ENCODE peak calls at places on chromosome 16, in four cellular contexts. One of them, this sample, is unnamed.

GRCh38 chr16:68506331-68507053 is 32.6 kb upstream of the ZFP90 start:
- DNase-seq in IMR-90: peak; percentile 8
- DNase-seq in K562: no peak
- DNase-seq in GM12878: no peak
- DNase-seq in this sample: no peak

GRCh38 chr16:81562926-81563325 is 118.3 kb downstream of the CMIP start:
- DNase-seq in IMR-90: no peak
- DNase-seq in K562: no peak
- DNase-seq in GM12878: no peak
- DNase-seq in this sample: no peak

GRCh38 chr16:48596326-48596725 is 13.7 kb downstream of the N4BP1 start:
- DNase-seq in IMR-90: no peak
- DNase-seq in K562: peak; percentile 29
- DNase-seq in GM12878: no peak
- DNase-seq in this sample: no peak

GRCh38 chr16:81517630-81518438 is 73.2 kb downstream of the CMIP start:
- DNase-seq in IMR-90: peak; percentile 55
- DNase-seq in K562: no peak
- DNase-seq in GM12878: no peak
- DNase-seq in this sample: peak; percentile 82

GRCh38 chr16:64251742-64252141 is 870.1 kb downstream of the CDH11 start:
- DNase-seq in IMR-90: no peak
- DNase-seq in K562: no peak
- DNase-seq in GM12878: no peak
- DNase-seq in this sample: no peak

GRCh38 chr16:17305694-17306093 is 165.1 kb downstream of the XYLT1 start:
- DNase-seq in IMR-90: no peak
- DNase-seq in K562: no peak
- DNase-seq in GM12878: peak; percentile 48
- DNase-seq in this sample: no peak

GRCh38 chr16:49461517-49461951 is 87.9 kb downstream of the C16orf78 start:
- DNase-seq in IMR-90: no peak
- DNase-seq in K562: no peak
- DNase-seq in GM12878: no peak
- DNase-seq in this sample: no peak

GRCh38 chr16:63361032-63361624 is 1324.9 kb upstream of the CDH8 start:
- DNase-seq in IMR-90: peak; percentile 66
- DNase-seq in K562: peak; percentile 36
- DNase-seq in GM12878: no peak
- DNase-seq in this sample: peak; percentile 56

GRCh38 chr16:66409156-66409555 is 17.9 kb upstream of the BEAN1 start:
- DNase-seq in IMR-90: peak; percentile 69
- DNase-seq in K562: no peak
- DNase-seq in GM12878: no peak
- DNase-seq in this sample: no peak

GRCh38 chr16:3580271-3580670 is 3.1 kb upstream of the NLRC3 start:
- DNase-seq in IMR-90: no peak
- DNase-seq in K562: no peak
- DNase-seq in GM12878: no peak
- DNase-seq in this sample: no peak

GRCh38 chr16:29834079-29834478 is 13.8 kb downstream of the MVP start:
- DNase-seq in IMR-90: no peak
- DNase-seq in K562: no peak
- DNase-seq in GM12878: no peak
- DNase-seq in this sample: no peak

GRCh38 chr16:68000024-68000423 is 740 bp upstream of the DPEP2 start:
- DNase-seq in IMR-90: no peak
- DNase-seq in K562: no peak
- DNase-seq in GM12878: no peak
- DNase-seq in this sample: no peak

GRCh38 chr16:51134269-51134812 is 16.7 kb downstream of the SALL1 start:
- DNase-seq in IMR-90: no peak
- DNase-seq in K562: no peak
- DNase-seq in GM12878: no peak
- DNase-seq in this sample: no peak

GRCh38 chr16:57314161-57314785 is 29.8 kb upstream of the PLLP start:
- DNase-seq in IMR-90: no peak
- DNase-seq in K562: no peak
- DNase-seq in GM12878: no peak
- DNase-seq in this sample: peak; percentile 30

GRCh38 chr16:48133455-48134226 is 22.2 kb downstream of the ABCC12 start:
- DNase-seq in IMR-90: no peak
- DNase-seq in K562: no peak
- DNase-seq in GM12878: no peak
- DNase-seq in this sample: no peak

GRCh38 chr16:26987631-26988030 is 79.1 kb upstream of the C16orf82 start:
- DNase-seq in IMR-90: peak; percentile 94
- DNase-seq in K562: no peak
- DNase-seq in GM12878: no peak
- DNase-seq in this sample: no peak

GRCh38 chr16:30533748-30534367 is 800 bp downstream of the ZNF747 start:
- DNase-seq in IMR-90: no peak
- DNase-seq in K562: no peak
- DNase-seq in GM12878: no peak
- DNase-seq in this sample: no peak

GRCh38 chr16:21184834-21185233 is 26.4 kb downstream of the LDAF1 start:
- DNase-seq in IMR-90: no peak
- DNase-seq in K562: no peak
- DNase-seq in GM12878: no peak
- DNase-seq in this sample: no peak

GRCh38 chr16:64051826-64052225 is 1070.0 kb downstream of the CDH11 start:
- DNase-seq in IMR-90: no peak
- DNase-seq in K562: no peak
- DNase-seq in GM12878: no peak
- DNase-seq in this sample: peak; percentile 19

GRCh38 chr16:12994402-12994801 is 93.0 kb downstream of the SHISA9 start:
- DNase-seq in IMR-90: no peak
- DNase-seq in K562: no peak
- DNase-seq in GM12878: no peak
- DNase-seq in this sample: no peak

GRCh38 chr16:83771306-83771942 is 36.4 kb upstream of the HSBP1 start:
- DNase-seq in IMR-90: no peak
- DNase-seq in K562: no peak
- DNase-seq in GM12878: no peak
- DNase-seq in this sample: peak; percentile 78
- TF ChIP-seq FOS in IMR-90: no peak
- TF ChIP-seq FOS in K562: no peak
- TF ChIP-seq FOS in GM12878: no peak
- TF ChIP-seq FOS in this sample: no peak

DNA sequence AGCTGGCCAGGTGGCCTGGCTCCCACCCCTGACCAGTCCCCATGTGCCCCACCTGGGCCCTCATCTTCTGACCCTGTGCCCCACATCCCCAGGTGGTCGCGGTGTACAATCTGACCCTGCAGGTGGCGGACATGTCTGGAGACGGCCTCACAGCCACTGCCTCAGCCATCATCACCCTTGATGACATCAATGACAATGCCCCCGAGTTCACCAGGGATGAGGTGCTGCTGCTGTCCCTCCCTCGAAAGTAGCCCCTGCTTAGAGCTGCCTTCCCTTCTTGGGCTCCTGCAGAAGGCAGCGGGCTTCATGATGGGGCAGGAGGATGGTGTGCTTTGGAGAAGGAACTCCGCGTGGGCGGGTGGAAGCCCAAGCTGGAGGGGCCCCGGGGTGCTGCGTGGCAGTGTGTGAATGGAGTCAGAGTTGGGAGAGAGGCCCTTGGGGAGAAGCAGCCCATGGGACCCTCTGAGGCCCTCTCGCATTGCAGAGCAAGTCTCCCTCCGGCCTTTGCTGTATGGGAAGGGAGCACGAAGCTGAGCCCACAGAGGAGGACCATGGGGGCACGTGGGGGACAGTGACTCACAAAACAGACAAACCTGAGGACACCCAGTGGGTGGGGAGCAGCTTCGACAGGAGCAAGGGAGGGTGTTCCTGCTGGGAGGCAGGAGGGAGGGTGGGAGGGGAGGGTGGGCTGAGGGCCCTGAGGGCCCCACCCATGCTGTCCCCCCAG is 12.8 kb downstream of the SLC22A31 start:
- DNase-seq in IMR-90: no peak
- DNase-seq in K562: peak; percentile 28
- DNase-seq in GM12878: no peak
- DNase-seq in this sample: no peak
- TF ChIP-seq FOS in IMR-90: no peak
- TF ChIP-seq FOS in K562: no peak
- TF ChIP-seq FOS in GM12878: no peak
- TF ChIP-seq FOS in this sample: no peak

GRCh38 chr16:84724619-84725307 is 25.0 kb downstream of the USP10 start:
- DNase-seq in IMR-90: peak; percentile 44
- DNase-seq in K562: peak; percentile 58
- DNase-seq in GM12878: no peak
- DNase-seq in this sample: no peak
- TF ChIP-seq FOS in IMR-90: no peak
- TF ChIP-seq FOS in K562: no peak
- TF ChIP-seq FOS in GM12878: no peak
- TF ChIP-seq FOS in this sample: no peak

DNA sequence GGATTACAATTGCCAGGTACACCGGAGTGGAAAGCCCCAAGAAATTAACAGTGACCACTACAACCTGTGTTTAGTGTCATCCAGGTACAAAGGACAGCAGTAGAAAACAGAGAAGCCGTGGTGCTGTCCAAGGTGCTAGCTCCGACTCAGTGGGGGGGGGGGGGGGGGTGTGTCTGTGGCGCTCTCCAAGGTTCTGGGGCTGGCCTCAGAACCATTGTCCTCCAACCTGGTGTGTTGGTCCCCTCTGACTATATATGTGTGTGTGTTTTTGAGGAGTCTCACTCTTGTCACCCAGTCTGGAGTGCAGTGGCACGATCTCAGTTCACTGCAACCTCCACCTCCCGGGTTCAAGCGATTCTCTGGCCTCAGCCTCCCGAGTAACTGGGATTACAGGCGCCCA is 5.8 kb upstream of the ZNF23 start:
- DNase-seq in IMR-90: peak; percentile 28
- DNase-seq in K562: peak; percentile 67
- DNase-seq in GM12878: no peak
- DNase-seq in this sample: peak; percentile 16
- TF ChIP-seq FOS in IMR-90: no peak
- TF ChIP-seq FOS in K562: no peak
- TF ChIP-seq FOS in GM12878: no peak
- TF ChIP-seq FOS in this sample: no peak

DNA sequence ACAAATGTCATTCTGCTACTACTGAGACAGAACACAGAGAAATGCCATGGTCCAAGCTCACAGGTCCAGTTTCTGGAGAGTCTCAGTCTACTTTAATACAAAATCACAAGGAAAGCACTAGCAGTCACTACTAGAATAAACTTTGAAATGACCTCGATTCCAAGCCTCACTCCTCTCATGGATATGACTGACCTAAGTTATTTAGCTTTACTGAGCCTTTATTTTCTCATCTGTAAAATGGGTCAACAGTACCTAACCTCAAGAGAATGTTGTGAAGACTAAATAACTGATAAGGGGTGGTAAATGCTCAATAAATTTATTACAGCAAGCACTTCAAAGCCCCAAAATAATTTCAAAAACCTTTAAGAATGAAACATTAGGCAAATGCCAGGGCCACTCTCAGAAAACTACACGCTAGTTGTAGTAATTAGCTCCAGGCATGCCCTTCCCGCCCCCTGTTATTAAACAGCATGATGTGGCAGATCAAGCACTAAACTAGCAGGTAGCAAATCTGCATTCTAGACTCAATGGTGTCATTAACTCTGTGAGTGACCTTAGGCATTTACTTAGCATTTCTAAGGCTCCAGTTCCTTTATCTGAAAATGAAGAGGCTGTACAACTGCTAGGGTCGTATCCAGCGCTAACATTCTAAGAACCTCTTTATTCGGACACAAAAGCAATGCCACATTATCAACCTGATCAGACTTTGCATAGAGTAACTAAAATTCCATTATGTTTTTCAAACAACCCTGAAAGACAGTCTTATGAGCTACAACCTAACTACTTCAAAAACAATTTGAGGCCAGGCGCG is 8.4 kb downstream of the GSPT1 start:
- DNase-seq in IMR-90: no peak
- DNase-seq in K562: no peak
- DNase-seq in GM12878: no peak
- DNase-seq in this sample: no peak
- TF ChIP-seq FOS in IMR-90: no peak
- TF ChIP-seq FOS in K562: no peak
- TF ChIP-seq FOS in GM12878: no peak
- TF ChIP-seq FOS in this sample: no peak

GRCh38 chr16:628321-629061 is 2.3 kb upstream of the WFIKKN1 start:
- DNase-seq in IMR-90: no peak
- DNase-seq in K562: no peak
- DNase-seq in GM12878: no peak
- DNase-seq in this sample: no peak

GRCh38 chr16:629289-630023 is 1.3 kb upstream of the WFIKKN1 start:
- DNase-seq in IMR-90: no peak
- DNase-seq in K562: peak; percentile 91
- DNase-seq in GM12878: no peak
- DNase-seq in this sample: no peak

GRCh38 chr16:626787-627457 is 3.9 kb upstream of the WFIKKN1 start:
- DNase-seq in IMR-90: peak; percentile 97
- DNase-seq in K562: peak; percentile 67
- DNase-seq in GM12878: no peak
- DNase-seq in this sample: peak; percentile 79

GRCh38 chr16:626174-626765 is 4.5 kb upstream of the WFIKKN1 start:
- DNase-seq in IMR-90: no peak
- DNase-seq in K562: no peak
- DNase-seq in GM12878: no peak
- DNase-seq in this sample: no peak

DNA sequence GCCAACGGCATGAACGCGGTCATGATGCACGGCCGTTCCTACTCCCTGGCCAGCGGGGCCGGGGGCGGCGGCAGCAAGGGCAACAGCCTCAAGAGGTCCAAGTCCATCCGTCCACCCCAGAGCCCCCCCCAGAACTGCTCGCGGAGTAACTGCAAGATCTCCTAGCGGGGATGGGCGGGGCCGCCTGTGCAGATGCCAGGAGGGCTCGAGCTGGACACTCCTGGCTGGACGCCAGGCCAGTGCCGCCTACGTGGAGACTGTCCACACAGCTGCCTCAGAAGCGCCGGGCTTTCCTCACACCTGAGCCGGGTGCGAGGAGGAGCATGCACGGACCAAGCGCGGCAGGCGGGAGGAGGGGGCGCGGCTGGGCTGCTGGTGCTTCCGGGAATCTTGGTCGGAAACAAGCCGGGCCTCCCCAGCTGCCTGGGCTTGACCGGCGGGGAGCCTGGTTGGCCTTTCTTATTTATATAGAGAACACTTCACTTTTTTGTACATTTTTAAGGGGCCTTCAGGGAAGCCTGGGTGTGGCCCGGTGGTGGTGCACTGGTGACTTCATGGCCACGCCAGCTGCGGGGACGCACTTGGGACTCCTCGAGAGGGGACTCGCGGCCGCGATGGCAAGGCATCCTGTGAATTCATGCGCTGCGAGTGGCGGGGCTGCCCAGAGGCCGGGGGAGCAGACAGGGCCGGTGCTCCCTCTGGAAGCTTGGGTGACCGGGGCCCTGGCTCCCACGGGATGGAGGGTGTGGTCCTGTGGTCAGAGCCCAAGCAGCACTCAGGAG is 3.1 kb upstream of the WFIKKN1 start:
- DNase-seq in IMR-90: no peak
- DNase-seq in K562: peak; percentile 30
- DNase-seq in GM12878: no peak
- DNase-seq in this sample: no peak
- TF ChIP-seq FOS in IMR-90: no peak
- TF ChIP-seq FOS in K562: no peak
- TF ChIP-seq FOS in GM12878: no peak
- TF ChIP-seq FOS in this sample: no peak

This sample was measured in endothelial cell of umbilical vein.